ENCODE peak calls at places on chromosomes 13 and 19, in nine cellular contexts. One of them, this sample, is unnamed.
A peak's percentile ranks its signal among the peaks of the same experiment; 100 is the strongest.

GRCh38 chr19:47270408-47270807 is 4.3 kb upstream of the INAFM1 start:
- DNase-seq in dorsolateral prefrontal cortex: no peak
- DNase-seq in brain microvascular endothelial cell: no peak
- DNase-seq in neural crest cell: no peak
- DNase-seq in BE2C: no peak
- DNase-seq in NB4: no peak
- DNase-seq in GM13976: no peak
- DNase-seq in osteoblast: peak; percentile 57
- DNase-seq in ascending aorta: no peak
- DNase-seq in this sample: no peak

GRCh38 chr19:13152854-13153626 is 2.8 kb downstream of the IER2 start:
- DNase-seq in NB4: peak; percentile 94
- DNase-seq in neural crest cell: peak; percentile 99
- DNase-seq in brain microvascular endothelial cell: peak; percentile 94
- DNase-seq in BE2C: peak; percentile 97
- DNase-seq in dorsolateral prefrontal cortex: peak; percentile 93
- DNase-seq in osteoblast: peak; percentile 98
- DNase-seq in ascending aorta: peak; percentile 98
- DNase-seq in GM13976: peak; percentile 92
- DNase-seq in this sample: peak; percentile 99

GRCh38 chr13:20967340-20967739 is 64.8 kb upstream of the XPO4 start:
- DNase-seq in ascending aorta: no peak
- DNase-seq in GM13976: no peak
- DNase-seq in neural crest cell: no peak
- DNase-seq in brain microvascular endothelial cell: no peak
- DNase-seq in dorsolateral prefrontal cortex: no peak
- DNase-seq in NB4: no peak
- DNase-seq in BE2C: no peak
- DNase-seq in osteoblast: no peak
- DNase-seq in this sample: no peak

GRCh38 chr19:51749979-51750378 is 1.7 kb downstream of the FPR1 start:
- DNase-seq in brain microvascular endothelial cell: no peak
- DNase-seq in NB4: no peak
- DNase-seq in osteoblast: peak; percentile 84
- DNase-seq in neural crest cell: no peak
- DNase-seq in GM13976: no peak
- DNase-seq in ascending aorta: no peak
- DNase-seq in dorsolateral prefrontal cortex: no peak
- DNase-seq in BE2C: no peak
- DNase-seq in this sample: no peak

GRCh38 chr19:6270822-6271221 is 9.0 kb downstream of the MLLT1 start:
- DNase-seq in brain microvascular endothelial cell: no peak
- DNase-seq in GM13976: no peak
- DNase-seq in dorsolateral prefrontal cortex: no peak
- DNase-seq in NB4: no peak
- DNase-seq in neural crest cell: no peak
- DNase-seq in BE2C: no peak
- DNase-seq in ascending aorta: no peak
- DNase-seq in osteoblast: peak; percentile 46
- DNase-seq in this sample: no peak

GRCh38 chr19:47518139-47518538 is 3.3 kb upstream of the NAPA start:
- DNase-seq in osteoblast: peak; percentile 74
- DNase-seq in brain microvascular endothelial cell: no peak
- DNase-seq in BE2C: no peak
- DNase-seq in dorsolateral prefrontal cortex: no peak
- DNase-seq in GM13976: peak; percentile 78
- DNase-seq in ascending aorta: no peak
- DNase-seq in neural crest cell: no peak
- DNase-seq in NB4: peak; percentile 89
- DNase-seq in this sample: no peak

GRCh38 chr19:28874742-28875141 is 338.2 kb downstream of the UQCRFS1 start:
- DNase-seq in dorsolateral prefrontal cortex: no peak
- DNase-seq in BE2C: no peak
- DNase-seq in NB4: no peak
- DNase-seq in GM13976: no peak
- DNase-seq in brain microvascular endothelial cell: no peak
- DNase-seq in neural crest cell: no peak
- DNase-seq in ascending aorta: no peak
- DNase-seq in osteoblast: no peak
- DNase-seq in this sample: no peak

GRCh38 chr13:114096811-114097503 is 35.5 kb downstream of the RASA3 start:
- DNase-seq in dorsolateral prefrontal cortex: peak; percentile 45
- DNase-seq in ascending aorta: peak; percentile 58
- DNase-seq in osteoblast: peak; percentile 80
- DNase-seq in brain microvascular endothelial cell: no peak
- DNase-seq in BE2C: peak; percentile 57
- DNase-seq in NB4: no peak
- DNase-seq in GM13976: no peak
- DNase-seq in neural crest cell: no peak
- DNase-seq in this sample: no peak

GRCh38 chr19:33520844-33521479 is 629 bp downstream of the PEPD start:
- DNase-seq in ascending aorta: no peak
- DNase-seq in osteoblast: no peak
- DNase-seq in brain microvascular endothelial cell: no peak
- DNase-seq in dorsolateral prefrontal cortex: no peak
- DNase-seq in neural crest cell: no peak
- DNase-seq in NB4: no peak
- DNase-seq in GM13976: no peak
- DNase-seq in BE2C: no peak
- DNase-seq in this sample: no peak

GRCh38 chr13:98975822-98976261 is 2.0 kb downstream of the DOCK9 start:
- DNase-seq in neural crest cell: no peak
- DNase-seq in brain microvascular endothelial cell: no peak
- DNase-seq in ascending aorta: no peak
- DNase-seq in BE2C: no peak
- DNase-seq in dorsolateral prefrontal cortex: no peak
- DNase-seq in GM13976: no peak
- DNase-seq in osteoblast: no peak
- DNase-seq in NB4: peak; percentile 20
- DNase-seq in this sample: no peak

DNA sequence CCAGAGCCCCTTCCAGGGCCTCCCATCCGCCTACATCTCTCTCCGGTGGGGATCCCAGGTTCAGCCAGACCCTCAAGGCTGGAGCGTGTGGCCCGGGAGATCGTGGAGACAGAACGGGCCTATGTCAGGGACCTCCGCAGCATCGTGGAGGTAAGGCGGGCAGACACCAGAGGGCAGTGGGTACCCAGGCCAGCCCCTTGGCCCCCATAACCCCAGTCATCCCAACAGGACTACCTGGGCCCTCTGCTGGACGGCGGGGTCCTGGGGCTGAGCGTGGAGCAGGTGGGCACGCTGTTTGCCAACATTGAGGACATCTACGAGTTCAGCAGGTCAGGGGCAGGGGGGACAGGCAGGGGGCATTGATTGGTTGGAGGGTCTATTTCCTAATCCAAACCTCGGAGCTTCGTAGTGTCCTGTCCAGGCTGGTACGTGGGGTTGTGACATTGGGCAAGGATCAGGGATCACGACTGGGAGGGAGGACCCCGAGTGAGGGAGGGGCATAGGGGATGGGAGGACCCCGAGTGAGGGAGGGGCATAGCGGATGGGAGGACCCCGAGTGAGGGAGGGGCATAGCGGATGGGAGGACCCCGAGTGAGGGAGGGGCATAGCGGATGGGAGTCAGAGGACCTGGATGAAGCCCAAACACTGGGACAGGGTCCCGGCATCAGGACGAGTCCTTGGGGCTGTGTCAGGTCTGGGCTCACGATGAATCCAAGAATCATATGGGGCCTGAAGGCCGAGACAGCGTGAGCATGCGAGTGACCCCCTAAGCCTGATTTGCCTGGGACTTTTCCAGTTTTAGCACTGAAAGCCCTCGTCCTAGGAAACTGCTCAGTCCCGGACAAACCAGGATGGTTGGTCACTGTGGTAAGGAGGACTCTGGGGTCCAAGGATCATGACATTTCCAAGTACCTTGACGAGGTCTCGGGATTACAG is 2.9 kb downstream of the PLEKHG2 start:
- DNase-seq in osteoblast: peak; percentile 86
- DNase-seq in ascending aorta: peak; percentile 74
- DNase-seq in GM13976: peak; percentile 23
- DNase-seq in BE2C: no peak
- DNase-seq in NB4: no peak
- DNase-seq in neural crest cell: no peak
- DNase-seq in brain microvascular endothelial cell: no peak
- DNase-seq in dorsolateral prefrontal cortex: no peak
- DNase-seq in this sample: no peak
- TF ChIP-seq CTCF in osteoblast: no peak
- TF ChIP-seq CTCF in ascending aorta: no peak
- TF ChIP-seq CTCF in GM13976: no peak
- TF ChIP-seq CTCF in BE2C: no peak
- TF ChIP-seq CTCF in NB4: no peak
- TF ChIP-seq CTCF in neural crest cell: no peak
- TF ChIP-seq CTCF in brain microvascular endothelial cell: peak; percentile 32
- TF ChIP-seq CTCF in dorsolateral prefrontal cortex: no peak
- TF ChIP-seq CTCF in this sample: no peak

DNA sequence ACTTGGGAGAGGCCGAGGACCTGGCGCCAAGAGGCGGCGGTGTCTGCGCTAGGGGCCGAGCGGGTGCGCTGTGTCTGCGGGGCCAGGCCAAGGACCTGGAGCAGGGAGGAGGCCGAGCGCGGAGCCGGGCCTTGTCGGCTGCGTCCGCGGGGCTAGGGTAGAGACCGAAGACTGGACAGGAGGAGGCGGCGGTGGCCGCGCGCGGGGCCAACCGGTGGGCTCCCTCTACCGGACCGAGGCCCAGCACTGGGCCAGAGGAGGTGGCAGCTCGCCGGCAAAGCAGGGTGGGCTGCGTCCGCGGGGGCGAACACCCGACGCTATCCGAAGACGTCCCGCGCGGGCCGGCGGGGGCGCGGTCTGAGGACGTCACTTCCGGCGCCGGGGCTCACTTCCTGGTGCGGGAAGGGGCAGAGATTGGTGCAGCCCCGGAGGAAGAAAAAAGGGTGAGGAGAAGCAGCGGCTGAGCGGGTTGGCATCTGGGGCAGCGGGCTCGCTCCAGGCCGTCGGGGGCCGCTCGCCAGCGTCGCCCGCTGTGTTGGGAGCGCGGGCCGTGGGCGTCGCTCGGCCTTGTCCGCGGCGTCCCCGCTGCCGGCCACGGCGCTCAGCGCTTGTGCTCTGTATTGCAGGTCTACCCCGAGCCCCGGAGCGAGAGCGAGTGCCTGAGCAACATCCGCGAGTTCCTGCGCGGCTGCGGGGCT is 38.3 kb downstream of the ARHGEF7 start:
- DNase-seq in osteoblast: peak; percentile 99
- DNase-seq in dorsolateral prefrontal cortex: peak; percentile 90
- DNase-seq in NB4: peak; percentile 96
- DNase-seq in neural crest cell: peak; percentile 91
- DNase-seq in GM13976: peak; percentile 97
- DNase-seq in ascending aorta: peak; percentile 96
- DNase-seq in brain microvascular endothelial cell: peak; percentile 86
- DNase-seq in BE2C: peak; percentile 92
- DNase-seq in this sample: peak; percentile 98
- TF ChIP-seq CTCF in osteoblast: peak; percentile 16
- TF ChIP-seq CTCF in dorsolateral prefrontal cortex: peak; percentile 72
- TF ChIP-seq CTCF in NB4: peak; percentile 23
- TF ChIP-seq CTCF in neural crest cell: peak; percentile 0
- TF ChIP-seq CTCF in GM13976: peak; percentile 3
- TF ChIP-seq CTCF in ascending aorta: peak; percentile 7
- TF ChIP-seq CTCF in brain microvascular endothelial cell: peak; percentile 20
- TF ChIP-seq CTCF in BE2C: no peak
- TF ChIP-seq CTCF in this sample: no peak

DNA sequence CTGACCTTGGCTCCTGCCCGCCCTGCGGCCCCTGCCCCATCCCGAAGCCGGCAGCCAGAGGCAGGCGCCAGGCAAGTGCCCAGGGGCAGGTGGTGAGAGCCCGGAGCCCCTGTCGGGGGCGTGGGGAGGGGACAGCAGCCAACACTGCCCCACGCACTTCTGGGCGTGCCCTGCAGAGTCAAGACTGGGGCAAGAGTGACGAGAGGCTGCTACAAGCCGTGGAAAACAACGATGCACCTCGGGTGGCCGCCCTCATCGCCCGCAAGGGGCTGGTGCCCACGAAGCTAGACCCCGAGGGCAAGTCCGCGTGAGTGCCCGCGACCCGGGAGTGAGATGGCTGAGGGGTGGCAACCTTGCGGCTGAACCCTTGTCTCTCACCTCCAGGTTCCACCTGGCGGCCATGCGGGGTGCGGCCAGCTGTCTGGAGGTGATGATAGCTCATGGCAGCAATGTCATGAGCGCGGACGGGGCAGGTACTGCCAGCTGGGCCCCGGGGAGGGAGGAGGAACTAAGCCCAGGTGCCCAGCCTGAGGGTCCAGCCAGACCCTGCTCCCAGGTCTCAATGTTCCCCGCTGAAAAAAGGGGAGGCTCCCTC is 17.3 kb downstream of the ANKRD24 start:
- DNase-seq in neural crest cell: no peak
- DNase-seq in GM13976: no peak
- DNase-seq in osteoblast: peak; percentile 42
- DNase-seq in NB4: no peak
- DNase-seq in brain microvascular endothelial cell: no peak
- DNase-seq in BE2C: no peak
- DNase-seq in dorsolateral prefrontal cortex: no peak
- DNase-seq in ascending aorta: no peak
- DNase-seq in this sample: no peak
- TF ChIP-seq CTCF in neural crest cell: peak; percentile 30
- TF ChIP-seq CTCF in GM13976: no peak
- TF ChIP-seq CTCF in osteoblast: no peak
- TF ChIP-seq CTCF in NB4: no peak
- TF ChIP-seq CTCF in brain microvascular endothelial cell: no peak
- TF ChIP-seq CTCF in BE2C: no peak
- TF ChIP-seq CTCF in dorsolateral prefrontal cortex: no peak
- TF ChIP-seq CTCF in ascending aorta: no peak
- TF ChIP-seq CTCF in this sample: peak; percentile 28

GRCh38 chr19:1248454-1249297 is at the start of gene MIDN:
- DNase-seq in NB4: peak; percentile 76
- DNase-seq in BE2C: peak; percentile 85
- DNase-seq in neural crest cell: peak; percentile 83
- DNase-seq in osteoblast: peak; percentile 99
- DNase-seq in GM13976: peak; percentile 85
- DNase-seq in ascending aorta: peak; percentile 90
- DNase-seq in dorsolateral prefrontal cortex: no peak
- DNase-seq in brain microvascular endothelial cell: peak; percentile 73
- DNase-seq in this sample: peak; percentile 93
- TF ChIP-seq CTCF in NB4: peak; percentile 25
- TF ChIP-seq CTCF in BE2C: peak; percentile 58
- TF ChIP-seq CTCF in neural crest cell: peak; percentile 86
- TF ChIP-seq CTCF in osteoblast: peak; percentile 50
- TF ChIP-seq CTCF in GM13976: peak; percentile 90
- TF ChIP-seq CTCF in ascending aorta: peak; percentile 72
- TF ChIP-seq CTCF in dorsolateral prefrontal cortex: peak; percentile 91
- TF ChIP-seq CTCF in brain microvascular endothelial cell: peak; percentile 55
- TF ChIP-seq CTCF in this sample: peak; percentile 75

GRCh38 chr13:71218960-71219359 is 648.0 kb downstream of the DACH1 start:
- DNase-seq in brain microvascular endothelial cell: no peak
- DNase-seq in ascending aorta: no peak
- DNase-seq in dorsolateral prefrontal cortex: no peak
- DNase-seq in GM13976: peak; percentile 6
- DNase-seq in NB4: peak; percentile 27
- DNase-seq in BE2C: peak; percentile 19
- DNase-seq in neural crest cell: no peak
- DNase-seq in osteoblast: no peak
- DNase-seq in this sample: no peak
- TF ChIP-seq CTCF in brain microvascular endothelial cell: no peak
- TF ChIP-seq CTCF in ascending aorta: no peak
- TF ChIP-seq CTCF in dorsolateral prefrontal cortex: no peak
- TF ChIP-seq CTCF in GM13976: no peak
- TF ChIP-seq CTCF in NB4: no peak
- TF ChIP-seq CTCF in BE2C: peak; percentile 70
- TF ChIP-seq CTCF in neural crest cell: no peak
- TF ChIP-seq CTCF in osteoblast: no peak
- TF ChIP-seq CTCF in this sample: no peak